ENCODE peak calls at places on chromosome 16, in four cellular contexts. One of them, this sample, is unnamed. For H3K4me1, the result is how much of the 10 kb centered on the place peaks cover.

GRCh38 chr16:138049-138417 is 440 bp downstream of the NPRL3 start:
- DNase-seq in left ventricle myocardium inferior: no peak
- DNase-seq in lung: no peak
- DNase-seq in MM.1S: peak
- DNase-seq in this sample: no peak

GRCh38 chr16:82391690-82392089 is 221.7 kb upstream of the MPHOSPH6 start:
- DNase-seq in left ventricle myocardium inferior: no peak
- DNase-seq in lung: no peak
- DNase-seq in MM.1S: no peak
- DNase-seq in this sample: no peak

GRCh38 chr16:81767987-81768592 is 11.0 kb upstream of the PLCG2 start:
- DNase-seq in left ventricle myocardium inferior: no peak
- DNase-seq in lung: no peak
- DNase-seq in MM.1S: no peak
- DNase-seq in this sample: no peak

GRCh38 chr16:77618011-77618410 is 104.3 kb upstream of the NUDT7 start:
- DNase-seq in left ventricle myocardium inferior: no peak
- DNase-seq in lung: no peak
- DNase-seq in MM.1S: no peak
- DNase-seq in this sample: no peak

GRCh38 chr16:12602811-12603698 is 200.6 kb downstream of the CPPED1 start:
- DNase-seq in left ventricle myocardium inferior: no peak
- DNase-seq in lung: no peak
- DNase-seq in MM.1S: no peak
- DNase-seq in this sample: no peak

GRCh38 chr16:76941091-76941490 is 249.9 kb upstream of the MON1B start:
- DNase-seq in left ventricle myocardium inferior: no peak
- DNase-seq in lung: no peak
- DNase-seq in MM.1S: no peak
- DNase-seq in this sample: no peak

GRCh38 chr16:64428463-64428862 is 693.4 kb downstream of the CDH11 start:
- DNase-seq in left ventricle myocardium inferior: no peak
- DNase-seq in lung: no peak
- DNase-seq in MM.1S: no peak
- DNase-seq in this sample: no peak

GRCh38 chr16:25716186-25716585 is 24.4 kb downstream of the HS3ST4 start:
- DNase-seq in left ventricle myocardium inferior: no peak
- DNase-seq in lung: no peak
- DNase-seq in MM.1S: no peak
- DNase-seq in this sample: no peak

GRCh38 chr16:89039756-89040155 is 53.9 kb upstream of the ACSF3 start:
- DNase-seq in left ventricle myocardium inferior: no peak
- DNase-seq in lung: no peak
- DNase-seq in MM.1S: no peak
- DNase-seq in this sample: no peak

GRCh38 chr16:12092347-12092882 is 115.9 kb downstream of the SNX29 start:
- DNase-seq in left ventricle myocardium inferior: no peak
- DNase-seq in lung: peak
- DNase-seq in MM.1S: no peak
- DNase-seq in this sample: no peak

GRCh38 chr16:73026754-73027654 is 20.9 kb downstream of the ZFHX3 start:
- DNase-seq in left ventricle myocardium inferior: no peak
- DNase-seq in lung: no peak
- DNase-seq in MM.1S: no peak
- DNase-seq in this sample: no peak

DNA sequence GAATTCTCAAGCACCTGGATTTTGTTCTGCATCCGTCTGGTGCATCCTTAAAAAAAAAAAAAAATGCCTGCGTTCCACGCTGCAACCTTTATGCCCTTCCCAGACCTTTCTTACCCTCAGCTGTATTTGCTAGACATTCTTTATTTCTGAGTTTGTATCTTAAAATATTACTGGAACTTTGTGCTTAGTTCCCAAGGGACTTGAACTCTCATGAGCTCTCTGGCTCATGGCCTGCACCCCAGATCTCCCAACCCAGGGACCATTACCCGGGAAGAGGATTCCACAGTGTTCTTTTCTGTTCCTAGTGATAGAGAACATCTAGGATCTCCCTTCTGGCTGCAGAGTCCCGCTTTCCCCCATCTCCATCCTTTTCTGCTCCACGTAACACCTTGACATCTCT is 28.9 kb upstream of the CLEC18A start:
- DNase-seq in left ventricle myocardium inferior: no peak
- DNase-seq in lung: no peak
- DNase-seq in MM.1S: no peak
- DNase-seq in this sample: no peak
- H3K4me1 ChIP-seq in left ventricle myocardium inferior: half or more
- H3K4me1 ChIP-seq in lung: under half
- H3K4me1 ChIP-seq in MM.1S: under half
- H3K4me1 ChIP-seq in this sample: under half

DNA sequence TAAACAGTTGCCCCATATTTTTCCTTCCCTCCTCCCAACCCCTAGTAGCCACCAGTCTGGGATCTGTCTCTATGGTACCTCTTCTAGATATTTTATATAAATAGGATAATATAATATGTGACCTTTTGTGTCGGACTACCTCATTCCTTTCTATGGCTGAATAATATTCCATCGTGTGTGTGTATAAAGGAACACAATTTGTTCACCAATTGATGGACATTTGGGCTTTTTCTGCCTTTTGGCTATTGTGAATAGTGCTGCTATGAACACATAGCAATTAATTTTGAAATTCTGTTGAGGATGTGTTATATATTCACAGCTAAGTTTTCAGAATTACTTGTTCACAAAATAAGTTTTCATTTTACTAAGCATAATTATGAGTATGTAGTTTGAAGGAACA is 2.5 kb downstream of the NFATC3 start:
- DNase-seq in left ventricle myocardium inferior: no peak
- DNase-seq in lung: no peak
- DNase-seq in MM.1S: no peak
- DNase-seq in this sample: no peak
- H3K4me3 ChIP-seq in left ventricle myocardium inferior: peak
- H3K4me3 ChIP-seq in lung: no peak
- H3K4me3 ChIP-seq in MM.1S: peak
- H3K4me3 ChIP-seq in this sample: no peak

DNA sequence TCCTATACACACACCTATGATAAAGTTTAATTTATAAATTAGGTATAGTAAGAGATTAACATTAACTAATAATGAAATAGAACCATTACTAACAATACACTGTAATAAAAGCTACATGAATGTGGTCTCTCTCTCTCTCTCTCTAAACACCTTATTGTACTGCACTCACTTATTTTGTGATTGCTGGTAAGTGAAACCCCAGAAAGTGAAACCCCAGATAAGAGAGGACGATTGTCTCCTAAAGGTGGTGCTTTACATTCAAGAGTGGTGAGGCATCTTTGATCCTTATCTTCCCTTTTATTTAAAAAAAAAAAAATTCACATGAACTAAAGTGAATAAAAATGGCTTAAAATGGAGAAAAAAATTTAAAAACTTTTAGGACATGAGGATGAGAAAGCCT is 80.1 kb upstream of the TRAP1 start:
- DNase-seq in left ventricle myocardium inferior: no peak
- DNase-seq in lung: no peak
- DNase-seq in MM.1S: peak
- DNase-seq in this sample: no peak
- H3K4me1 ChIP-seq in left ventricle myocardium inferior: half or more
- H3K4me1 ChIP-seq in lung: under half
- H3K4me1 ChIP-seq in MM.1S: under half
- H3K4me1 ChIP-seq in this sample: half or more

GRCh38 chr16:10828851-10829331 is 10.3 kb upstream of the TVP23A start:
- DNase-seq in left ventricle myocardium inferior: peak
- DNase-seq in lung: peak
- DNase-seq in MM.1S: no peak
- DNase-seq in this sample: peak
- H3K4me3 ChIP-seq in left ventricle myocardium inferior: peak
- H3K4me3 ChIP-seq in lung: no peak
- H3K4me3 ChIP-seq in MM.1S: no peak
- H3K4me3 ChIP-seq in this sample: no peak

DNA sequence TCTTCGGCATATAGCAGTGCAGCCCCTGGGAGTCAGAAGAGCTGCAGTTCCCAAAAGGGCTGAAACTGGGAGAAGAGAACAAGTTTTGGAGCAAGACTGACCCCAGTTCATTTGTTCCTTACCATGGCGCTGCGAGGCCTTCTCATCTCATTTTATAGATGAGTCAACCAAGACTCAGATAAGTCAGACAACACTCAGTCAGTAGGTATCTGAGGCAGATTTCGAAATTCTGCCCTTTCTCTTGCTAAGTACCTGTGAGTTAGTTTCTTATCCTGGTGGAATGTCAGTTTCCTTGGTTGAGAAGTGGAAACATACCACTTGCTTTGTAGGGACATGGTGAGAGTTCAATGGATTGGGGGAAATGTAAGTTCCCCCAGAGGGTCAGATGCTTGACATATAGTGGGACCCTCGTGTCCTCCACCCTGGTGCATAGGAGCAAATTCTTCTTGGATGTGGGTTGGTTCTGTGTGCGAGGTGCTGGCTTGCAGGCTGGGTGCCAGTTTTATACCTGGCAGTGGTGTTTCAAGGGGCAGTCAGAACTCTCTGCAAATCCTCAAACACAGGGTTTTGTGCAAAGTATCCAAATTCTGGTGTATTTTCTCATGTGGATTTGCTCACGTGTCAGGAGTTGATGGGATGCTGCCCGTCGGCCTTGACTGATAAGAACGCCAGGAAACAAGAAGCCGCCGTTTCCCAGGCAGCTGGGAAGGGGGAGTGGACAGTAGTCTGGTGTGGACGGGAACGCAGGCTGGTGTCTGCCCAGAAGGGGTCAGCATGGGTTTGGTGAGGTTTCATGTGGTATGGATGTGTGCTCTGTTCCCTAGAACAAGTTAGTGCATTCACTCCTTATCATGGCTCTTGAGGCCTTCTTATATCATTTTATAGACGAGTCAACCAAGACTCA is 61.1 kb upstream of the CIBAR2 start:
- DNase-seq in left ventricle myocardium inferior: no peak
- DNase-seq in lung: no peak
- DNase-seq in MM.1S: no peak
- DNase-seq in this sample: no peak
- H3K4me1 ChIP-seq in left ventricle myocardium inferior: half or more
- H3K4me1 ChIP-seq in lung: under half
- H3K4me1 ChIP-seq in MM.1S: under half
- H3K4me1 ChIP-seq in this sample: under half

GRCh38 chr16:86566966-86567700 is 504 bp downstream of the FOXC2 start:
- DNase-seq in left ventricle myocardium inferior: peak
- DNase-seq in lung: no peak
- DNase-seq in MM.1S: no peak
- DNase-seq in this sample: no peak

GRCh38 chr16:86569843-86570447 is 3.3 kb downstream of the FOXC2 start:
- DNase-seq in left ventricle myocardium inferior: no peak
- DNase-seq in lung: no peak
- DNase-seq in MM.1S: no peak
- DNase-seq in this sample: no peak

GRCh38 chr16:86567701-86568571 is 1.3 kb downstream of the FOXC2 start:
- DNase-seq in left ventricle myocardium inferior: peak
- DNase-seq in lung: no peak
- DNase-seq in MM.1S: no peak
- DNase-seq in this sample: no peak

GRCh38 chr16:86570542-86571196 is 4.0 kb downstream of the FOXC2 start:
- DNase-seq in left ventricle myocardium inferior: no peak
- DNase-seq in lung: no peak
- DNase-seq in MM.1S: no peak
- DNase-seq in this sample: no peak

DNA sequence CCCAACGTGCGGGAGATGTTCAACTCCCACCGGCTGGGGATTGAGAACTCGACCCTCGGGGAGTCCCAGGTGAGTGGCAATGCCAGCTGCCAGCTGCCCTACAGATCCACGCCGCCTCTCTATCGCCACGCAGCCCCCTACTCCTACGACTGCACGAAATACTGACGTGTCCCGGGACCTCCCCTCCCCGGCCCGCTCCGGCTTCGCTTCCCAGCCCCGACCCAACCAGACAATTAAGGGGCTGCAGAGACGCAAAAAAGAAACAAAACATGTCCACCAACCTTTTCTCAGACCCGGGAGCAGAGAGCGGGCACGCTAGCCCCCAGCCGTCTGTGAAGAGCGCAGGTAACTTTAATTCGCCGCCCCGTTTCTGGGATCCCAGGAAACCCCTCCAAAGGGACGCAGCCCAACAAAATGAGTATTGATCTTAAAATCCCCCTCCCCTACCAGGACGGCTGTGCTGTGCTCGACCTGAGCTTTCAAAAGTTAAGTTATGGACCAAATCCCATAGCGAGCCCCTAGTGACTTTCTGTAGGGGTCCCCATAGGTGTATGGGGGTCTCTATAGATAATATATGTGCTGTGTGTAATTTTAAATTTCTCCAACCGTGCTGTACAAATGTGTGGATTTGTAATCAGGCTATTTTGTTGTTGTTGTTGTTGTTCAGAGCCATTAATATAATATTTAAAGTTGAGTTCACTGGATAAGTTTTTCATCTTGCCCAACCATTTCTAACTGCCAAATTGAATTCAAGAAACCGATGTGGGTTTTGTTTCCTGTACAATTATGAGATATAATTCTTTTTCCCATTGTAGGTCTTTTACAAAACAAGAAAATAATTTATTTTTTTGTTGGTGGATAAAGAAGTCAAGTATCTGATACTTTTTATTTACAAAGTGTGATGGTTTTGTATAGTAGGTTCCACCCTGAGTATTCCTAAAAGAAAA is 2.3 kb downstream of the FOXC2 start:
- DNase-seq in left ventricle myocardium inferior: no peak
- DNase-seq in lung: no peak
- DNase-seq in MM.1S: no peak
- DNase-seq in this sample: no peak
- H3K4me3 ChIP-seq in left ventricle myocardium inferior: peak
- H3K4me3 ChIP-seq in lung: peak
- H3K4me3 ChIP-seq in MM.1S: no peak
- H3K4me3 ChIP-seq in this sample: peak

DNA sequence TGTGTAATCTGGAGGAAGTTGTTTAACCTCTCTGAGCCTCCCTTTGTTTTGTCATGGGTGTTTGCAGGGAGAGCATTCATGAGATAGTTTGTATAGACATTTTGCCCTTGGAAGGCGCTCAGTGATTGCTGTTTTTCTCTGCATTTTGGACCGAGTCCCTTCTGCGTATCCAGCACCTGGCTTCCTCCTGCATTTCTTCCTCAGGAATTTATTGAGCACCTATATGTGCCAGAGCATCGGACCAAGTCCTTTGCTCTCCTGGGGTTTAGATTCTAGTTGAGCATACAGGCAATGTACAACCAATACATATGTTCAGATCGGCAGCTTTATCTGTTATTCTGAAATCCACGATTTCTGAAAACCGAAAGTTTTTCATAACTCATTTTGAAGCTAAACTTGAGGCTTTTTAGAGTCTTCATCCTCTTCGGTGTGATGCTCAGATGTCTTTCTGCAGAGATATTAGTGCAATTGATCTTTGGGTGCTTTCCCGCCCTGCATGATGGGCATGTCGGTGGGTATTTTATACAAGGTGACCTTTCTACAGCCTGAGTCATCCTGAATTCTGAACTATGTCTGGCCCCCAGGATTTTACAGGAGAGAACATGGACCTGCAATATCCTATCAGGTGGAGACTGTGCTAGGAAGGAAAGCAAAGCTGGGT is 4.1 kb downstream of the IL4R start:
- DNase-seq in left ventricle myocardium inferior: no peak
- DNase-seq in lung: no peak
- DNase-seq in MM.1S: no peak
- DNase-seq in this sample: no peak
- H3K4me1 ChIP-seq in left ventricle myocardium inferior: half or more
- H3K4me1 ChIP-seq in lung: under half
- H3K4me1 ChIP-seq in MM.1S: under half
- H3K4me1 ChIP-seq in this sample: half or more

This sample was measured in right atrium auricular region.